ENCODE peak calls at places on chromosomes 2 and 18, in five cellular contexts. E is SJCRH30; Z is astrocyte; L is cardiac muscle cell; P is effector memory CD4-positive, alpha-beta T cell. D is an unnamed sample.

GRCh38 chr2:20300656-20301055 is 50.0 kb downstream of the PUM2 start:
- DNase-seq in Z (no peak), E (peak), P (no peak), L (no peak), D (no peak)

GRCh38 chr2:143525536-143525935 is 396.3 kb downstream of the ARHGAP15 start:
- DNase-seq in L (no peak), P (no peak), E (no peak), Z (no peak), D (no peak)

GRCh38 chr2:16900405-16901025 is 234.9 kb upstream of the CYRIA start:
- DNase-seq in L (peak), Z (no peak), E (peak), P (no peak), D (no peak)

GRCh38 chr18:7221424-7222155 is 9.3 kb upstream of the LRRC30 start:
- DNase-seq in P (no peak), L (peak), E (peak), Z (peak), D (no peak)

GRCh38 chr2:119462574-119462973 is 30.9 kb downstream of the TMEM37 start:
- DNase-seq in P (no peak), Z (no peak), E (no peak), L (no peak), D (no peak)

GRCh38 chr2:71101656-71102055 is 28.4 kb downstream of the MCEE start:
- DNase-seq in P (no peak), L (peak), Z (peak), E (peak), D (no peak)

GRCh38 chr18:24051256-24051947 is 36.8 kb downstream of the TTC39C start:
- DNase-seq in L (peak), Z (peak), E (no peak), P (no peak), D (no peak)

GRCh38 chr2:152036611-152037469 is 62.0 kb downstream of the CACNB4 start:
- DNase-seq in L (peak), P (no peak), E (peak), Z (peak), D (peak)

GRCh38 chr18:11750171-11750570 is 61.1 kb downstream of the GNAL start:
- DNase-seq in Z (no peak), L (no peak), E (no peak), P (no peak), D (no peak)

GRCh38 chr2:71121479-71121878 is 8.6 kb downstream of the MCEE start:
- DNase-seq in L (no peak), Z (no peak), E (no peak), P (no peak), D (no peak)

GRCh38 chr2:197219636-197220035 is 90.9 kb downstream of the ANKRD44 start:
- DNase-seq in L (peak), Z (no peak), E (no peak), P (no peak), D (no peak)

GRCh38 chr2:61247204-61247812 is 85.3 kb downstream of the C2orf74 start:
- DNase-seq in P (no peak), Z (peak), E (peak), L (peak), D (no peak)

GRCh38 chr18:61531891-61532290 is 198.7 kb downstream of the CDH20 start:
- DNase-seq in P (no peak), Z (no peak), L (no peak), E (no peak), D (no peak)

GRCh38 chr2:25371253-25372241 is 29.8 kb upstream of the DNMT3A start:
- DNase-seq in E (no peak), Z (peak), P (no peak), L (no peak), D (no peak)

GRCh38 chr18:79518683-79519128 is 123.0 kb downstream of the NFATC1 start:
- DNase-seq in Z (no peak), E (no peak), L (no peak), P (no peak), D (no peak)

GRCh38 chr2:153476491-153477095 is 2.0 kb downstream of the RPRM start:
- DNase-seq in E (no peak), P (no peak), L (no peak), Z (no peak), D (no peak)

GRCh38 chr2:135585586-135585985 is 54.3 kb downstream of the R3HDM1 start:
- DNase-seq in E (no peak), L (peak), Z (no peak), P (no peak), D (no peak)

GRCh38 chr2:67991456-67991855 is 71.3 kb downstream of the C1D start:
- DNase-seq in E (no peak), P (no peak), Z (no peak), L (no peak), D (no peak)

GRCh38 chr18:80075940-80076339 is 33.1 kb upstream of the ADNP2 start:
- DNase-seq in E (no peak), Z (no peak), P (no peak), L (no peak), D (no peak)

GRCh38 chr2:12057436-12058166 is 311.2 kb downstream of the LPIN1 start:
- DNase-seq in E (peak), P (no peak), Z (peak), L (no peak), D (peak)

GRCh38 chr2:27080603-27080938 is 2.2 kb downstream of the EMILIN1 start:
- DNase-seq in P (no peak), E (no peak), Z (no peak), L (no peak), D (no peak)

GRCh38 chr2:37614061-37614802 is 57.2 kb downstream of the CDC42EP3 start:
- DNase-seq in E (no peak), L (peak), P (no peak), Z (peak), D (no peak)

GRCh38 chr2:215218587-215219577 is 80.5 kb upstream of the ABCA12 start:
- DNase-seq in E (no peak), P (no peak), Z (no peak), L (peak), D (no peak)

DNA sequence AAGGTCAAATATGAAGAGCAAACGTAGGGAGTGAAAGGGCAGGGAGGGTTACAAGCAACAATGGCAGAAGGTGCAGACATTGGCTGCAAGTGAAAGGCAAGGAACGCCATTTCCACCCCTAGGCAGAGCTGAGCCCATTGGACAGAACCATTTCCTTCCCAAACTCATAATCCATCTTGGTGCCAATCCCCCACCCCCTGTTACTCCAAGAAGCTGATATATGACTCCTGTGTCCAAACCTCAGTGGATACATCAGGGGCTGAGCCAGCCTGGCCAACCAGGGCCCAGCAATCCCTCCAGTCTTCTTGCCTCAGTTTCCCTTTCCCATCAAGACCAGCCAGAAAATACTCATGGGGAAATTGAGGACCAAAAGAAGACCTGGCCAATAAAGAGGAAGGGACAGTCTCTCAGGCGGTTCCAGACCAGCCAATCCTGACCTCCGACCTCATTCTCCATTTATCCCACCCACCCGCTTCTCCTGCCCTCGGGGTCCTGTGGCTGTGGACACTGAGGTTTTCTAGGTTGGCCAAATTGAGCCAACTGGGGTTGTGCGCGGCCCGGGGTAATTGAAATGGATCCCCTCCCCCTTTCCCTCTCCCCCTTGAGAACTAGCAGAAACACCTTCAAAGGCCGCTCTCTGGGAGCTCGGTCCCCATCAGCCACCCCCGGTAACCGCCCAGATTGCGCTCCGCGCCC is 24.8 kb downstream of the TNS1 start:
- DNase-seq in P (no peak), E (no peak), Z (no peak), L (no peak), D (no peak)
- H3K4me3 ChIP-seq in P (no peak), E (no peak), Z (no peak), L (peak), D (peak)

DNA sequence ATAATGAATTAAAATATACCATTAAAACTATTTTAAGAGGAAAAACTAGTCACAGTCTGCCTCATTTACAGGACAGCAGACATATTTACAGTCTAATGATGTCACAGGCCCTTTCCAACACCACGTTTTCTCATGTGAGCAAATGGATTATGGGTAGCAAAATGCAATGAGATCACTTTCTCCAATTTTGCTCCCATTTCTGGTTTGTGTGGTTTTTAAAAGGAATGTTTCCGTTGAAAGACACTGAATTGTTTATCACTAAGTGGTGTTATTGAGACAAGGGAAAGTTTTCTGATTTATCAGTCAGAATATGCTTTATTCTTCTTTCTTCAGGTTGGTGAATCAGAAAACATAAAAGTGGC is 11.4 kb upstream of the NR4A2 start:
- DNase-seq in L (no peak), Z (peak), P (no peak), E (peak), D (no peak)
- H3K27ac ChIP-seq in L (no peak), Z (no peak), P (no peak), E (no peak), D (no peak)

DNA sequence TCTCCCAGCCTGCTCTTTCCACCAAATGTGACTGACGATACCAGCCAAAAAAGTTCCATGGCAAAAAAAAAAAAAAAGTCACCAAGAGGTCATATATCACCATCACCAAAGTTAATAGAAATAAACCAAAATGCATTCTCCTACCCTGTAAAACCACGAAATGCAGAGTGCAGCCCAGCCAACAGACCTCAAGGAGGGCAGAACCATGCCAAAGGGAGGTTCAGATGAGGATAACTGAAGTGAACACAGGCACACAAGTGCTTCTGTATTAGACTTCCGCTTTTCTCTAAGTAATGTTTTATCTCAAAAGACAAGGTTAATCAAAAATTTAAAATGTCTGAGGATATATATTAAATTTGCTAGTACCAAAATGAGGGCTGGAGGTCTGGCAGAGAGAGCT is 5.5 kb downstream of the SERPINE2 start:
- DNase-seq in E (no peak), Z (no peak), P (no peak), L (no peak), D (no peak)
- H3K4me3 ChIP-seq in E (no peak), Z (no peak), P (no peak), L (no peak), D (no peak)

GRCh38 chr2:200317975-200318374 is 11.5 kb downstream of the SPATS2L start:
- DNase-seq in E (no peak), Z (no peak), L (no peak), P (no peak), D (no peak)
- H3K27ac ChIP-seq in E (no peak), Z (no peak), L (no peak), P (no peak), D (no peak)

DNA sequence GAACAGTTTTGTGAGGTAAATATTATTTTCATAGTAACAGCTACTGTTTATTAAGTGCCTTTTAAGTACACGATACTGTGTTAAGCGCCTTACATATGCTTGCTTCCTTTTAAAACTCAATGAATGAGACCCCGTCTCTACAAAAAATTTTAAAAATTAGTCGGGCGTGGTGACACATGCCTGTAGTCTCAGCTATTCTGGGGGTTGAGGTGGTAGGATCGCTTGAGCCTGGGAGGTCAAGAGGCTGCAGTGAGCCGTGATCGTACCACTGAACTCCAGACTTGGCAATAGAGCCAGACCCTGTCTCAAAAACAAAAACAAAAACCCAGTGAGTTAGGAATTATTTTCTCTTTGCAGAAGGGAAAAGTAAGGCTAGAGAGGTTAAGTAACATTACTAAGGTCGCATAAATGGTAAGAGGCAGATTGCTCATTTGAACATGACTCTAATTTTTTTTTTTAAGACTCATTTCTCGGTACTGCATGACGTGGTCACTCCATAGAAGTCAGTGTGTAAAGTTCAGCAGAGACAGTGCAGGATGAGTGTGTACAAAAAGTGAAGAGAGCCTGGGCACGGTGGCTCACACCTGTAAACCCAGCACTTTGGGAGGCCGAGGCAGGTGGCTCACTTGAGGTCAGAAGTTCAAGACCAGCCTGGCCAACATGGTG is 1.1 kb downstream of the METAP1D start:
- DNase-seq in E (peak), L (no peak), Z (no peak), P (no peak), D (no peak)
- H3K4me3 ChIP-seq in E (peak), L (peak), Z (peak), P (no peak), D (peak)

GRCh38 chr2:224952942-224953657 is 89.2 kb downstream of the DOCK10 start:
- DNase-seq in P (no peak), E (no peak), L (no peak), Z (no peak), D (no peak)
- H3K27ac ChIP-seq in P (peak), E (no peak), L (no peak), Z (no peak), D (no peak)

GRCh38 chr2:8217366-8218125 is 464.3 kb upstream of the ID2 start:
- DNase-seq in Z (no peak), L (no peak), P (no peak), E (no peak), D (no peak)

GRCh38 chr2:8215159-8215863 is 466.5 kb upstream of the ID2 start:
- DNase-seq in L (no peak), P (no peak), Z (no peak), E (no peak), D (no peak)

GRCh38 chr2:8214221-8214620 is 467.6 kb upstream of the ID2 start:
- DNase-seq in Z (no peak), E (no peak), P (no peak), L (no peak), D (no peak)

GRCh38 chr2:8216397-8216796 is 465.5 kb upstream of the ID2 start:
- DNase-seq in L (peak), Z (no peak), E (no peak), P (no peak), D (no peak)

DNA sequence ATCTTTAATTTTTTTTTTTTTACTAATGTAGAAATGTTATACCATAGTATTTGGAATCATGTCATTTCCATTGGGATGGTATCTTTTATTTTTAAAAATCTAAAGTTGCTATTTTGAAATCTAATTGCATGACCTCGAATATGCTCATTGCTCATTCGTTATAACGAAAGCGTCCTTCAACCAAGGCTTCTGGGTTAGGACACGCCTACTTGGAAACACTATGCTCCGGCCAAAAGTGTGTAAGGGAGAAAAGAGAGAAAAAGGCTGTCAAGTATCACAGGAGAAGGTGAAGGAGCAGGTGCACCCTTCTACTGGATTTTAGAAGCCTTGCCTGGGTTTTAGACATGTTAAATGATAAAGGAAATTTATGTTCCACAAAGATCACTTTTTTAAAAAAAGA is 465.9 kb upstream of the ID2 start:
- DNase-seq in Z (no peak), E (no peak), P (no peak), L (no peak), D (no peak)
- H3K4me3 ChIP-seq in Z (no peak), E (no peak), P (no peak), L (no peak), D (no peak)

GRCh38 chr2:9311488-9311887 is 104.9 kb downstream of the ASAP2 start:
- DNase-seq in L (peak), Z (peak), P (no peak), E (peak), D (no peak)
- H3K27ac ChIP-seq in L (no peak), Z (peak), P (no peak), E (peak), D (peak)